ENCODE peak calls at places on chromosomes 3 and 15, in nine cellular contexts. I is heart right ventricle; P is GM12865; M is NCI-H1436; L is effector memory CD8-positive, alpha-beta T cell; Z is T-helper 9 cell; Y is T-helper 17 cell; U is AG04450; A is CMK. X is an unnamed sample.

GRCh38 chr3:24521306-24522154 is 26.9 kb upstream of the THRB start:
- DNase-seq in I (peak; percentile 51), P (peak; percentile 24), M (no peak), L (no peak), Z (no peak), Y (no peak), U (no peak), A (no peak), X (peak; percentile 78)

GRCh38 chr3:160278210-160278609 is 53.0 kb downstream of the C3orf80 start:
- DNase-seq in I (no peak), P (no peak), M (peak; percentile 9), L (no peak), Z (no peak), Y (no peak), U (no peak), A (no peak), X (no peak)

GRCh38 chr3:191030491-191030890 is 168.0 kb upstream of the GMNC start:
- DNase-seq in I (no peak), P (no peak), M (no peak), L (no peak), Z (no peak), Y (no peak), U (no peak), A (no peak), X (no peak)

GRCh38 chr15:38454687-38455071 is 752 bp downstream of the FAM98B start:
- DNase-seq in I (no peak), P (no peak), M (no peak), L (no peak), Z (no peak), Y (no peak), U (no peak), A (no peak), X (no peak)

GRCh38 chr3:93988283-93988682 is 8.3 kb downstream of the ARL13B start:
- DNase-seq in I (no peak), P (no peak), M (no peak), L (no peak), Z (no peak), Y (no peak), U (no peak), A (no peak), X (no peak)

GRCh38 chr15:37104413-37105392 is 4.4 kb upstream of the MEIS2 start:
- DNase-seq in I (no peak), P (no peak), M (no peak), L (no peak), Z (no peak), Y (no peak), U (no peak), A (no peak), X (no peak)

GRCh38 chr3:65953881-65954733 is 84.6 kb downstream of the MAGI1 start:
- DNase-seq in I (peak; percentile 26), P (no peak), M (no peak), L (no peak), Z (no peak), Y (no peak), U (no peak), A (no peak), X (no peak)

GRCh38 chr15:67796728-67797127 is 28.6 kb upstream of the SKOR1 start:
- DNase-seq in I (peak; percentile 17), P (no peak), M (no peak), L (no peak), Z (no peak), Y (no peak), U (no peak), A (peak; percentile 30), X (peak; percentile 67)

GRCh38 chr15:42691308-42691707 is 45.6 kb downstream of the CDAN1 start:
- DNase-seq in I (no peak), P (no peak), M (no peak), L (no peak), Z (no peak), Y (no peak), U (no peak), A (peak; percentile 50), X (no peak)

GRCh38 chr3:153219147-153219546 is 57.1 kb downstream of the RAP2B start:
- DNase-seq in I (no peak), P (no peak), M (no peak), L (no peak), Z (no peak), Y (no peak), U (no peak), A (no peak), X (no peak)

GRCh38 chr15:39642011-39642640 is 61.2 kb downstream of the THBS1 start:
- DNase-seq in I (no peak), P (no peak), M (no peak), L (no peak), Z (no peak), Y (no peak), U (peak; percentile 47), A (no peak), X (no peak)

GRCh38 chr3:134250717-134251220 is at the start of gene RYK:
- DNase-seq in I (peak; percentile 74), P (peak; percentile 83), M (peak; percentile 76), L (peak; percentile 67), Z (peak; percentile 58), Y (peak; percentile 65), U (peak; percentile 10), A (peak; percentile 54), X (peak; percentile 92)

GRCh38 chr3:165837058-165837525 is at the start of gene BCHE:
- DNase-seq in I (peak; percentile 12), P (no peak), M (peak; percentile 49), L (no peak), Z (no peak), Y (no peak), U (peak; percentile 42), A (no peak), X (no peak)

GRCh38 chr15:53903129-53903528 is 75.1 kb upstream of the UNC13C start:
- DNase-seq in I (no peak), P (no peak), M (no peak), L (no peak), Z (no peak), Y (no peak), U (no peak), A (no peak), X (no peak)

GRCh38 chr3:66472313-66473134 is 28.3 kb downstream of the LRIG1 start:
- DNase-seq in I (no peak), P (peak; percentile 90), M (no peak), L (no peak), Z (no peak), Y (no peak), U (no peak), A (no peak), X (no peak)

GRCh38 chr3:68403741-68404140 is 528.6 kb downstream of the TAFA4 start:
- DNase-seq in I (no peak), P (no peak), M (no peak), L (no peak), Z (no peak), Y (no peak), U (no peak), A (no peak), X (no peak)

GRCh38 chr3:188176476-188176875 is 22.5 kb downstream of the LPP start:
- DNase-seq in I (no peak), P (no peak), M (no peak), L (no peak), Z (no peak), Y (no peak), U (no peak), A (no peak), X (no peak)

GRCh38 chr15:49079340-49080039 is 33.2 kb upstream of the SECISBP2L start:
- DNase-seq in I (no peak), P (no peak), M (no peak), L (no peak), Z (no peak), Y (no peak), U (no peak), A (no peak), X (no peak)

GRCh38 chr3:46913644-46914043 is 36.1 kb downstream of the PTH1R start:
- DNase-seq in I (no peak), P (no peak), M (no peak), L (no peak), Z (no peak), Y (no peak), U (no peak), A (no peak), X (peak; percentile 75)

GRCh38 chr3:112390783-112391641 is 58.1 kb downstream of the CD200 start:
- DNase-seq in I (no peak), P (peak; percentile 29), M (no peak), L (no peak), Z (no peak), Y (no peak), U (peak; percentile 94), A (no peak), X (no peak)

GRCh38 chr3:42071720-42072582 is 19.2 kb upstream of the TRAK1 start:
- DNase-seq in I (peak; percentile 79), P (peak; percentile 84), M (no peak), L (no peak), Z (no peak), Y (no peak), U (no peak), A (no peak), X (no peak)

GRCh38 chr3:49199900-49200281 is 28.5 kb downstream of the KLHDC8B start:
- DNase-seq in I (no peak), P (no peak), M (no peak), L (no peak), Z (no peak), Y (no peak), U (no peak), A (no peak), X (peak; percentile 35)

X was measured in cardiac septum.